ENCODE peak calls at places on chromosomes 11 and 22, in six cellular contexts. One of them, this sample, is unnamed.

GRCh38 chr22:23215294-23216204 is 35.2 kb downstream of the BCR start:
- DNase-seq in CD8-positive, alpha-beta T cell: no peak
- DNase-seq in HFF-Myc: no peak
- DNase-seq in AG09319: no peak
- DNase-seq in left lung: no peak
- DNase-seq in epithelial cell of proximal tubule: no peak
- DNase-seq in this sample: no peak

GRCh38 chr11:32584921-32585320 is 1.3 kb downstream of the EIF3M start:
- DNase-seq in CD8-positive, alpha-beta T cell: no peak
- DNase-seq in HFF-Myc: no peak
- DNase-seq in AG09319: no peak
- DNase-seq in left lung: no peak
- DNase-seq in epithelial cell of proximal tubule: no peak
- DNase-seq in this sample: no peak

GRCh38 chr11:76232026-76232665 is 25.8 kb upstream of the WNT11 start:
- DNase-seq in CD8-positive, alpha-beta T cell: peak; percentile 37
- DNase-seq in HFF-Myc: no peak
- DNase-seq in AG09319: no peak
- DNase-seq in left lung: no peak
- DNase-seq in epithelial cell of proximal tubule: no peak
- DNase-seq in this sample: peak; percentile 83

GRCh38 chr11:86617502-86617901 is 54.9 kb downstream of the ME3 start:
- DNase-seq in CD8-positive, alpha-beta T cell: no peak
- DNase-seq in HFF-Myc: no peak
- DNase-seq in AG09319: peak; percentile 42
- DNase-seq in left lung: no peak
- DNase-seq in epithelial cell of proximal tubule: no peak
- DNase-seq in this sample: no peak

GRCh38 chr11:119405986-119406385 is 17.0 kb downstream of the THY1 start:
- DNase-seq in CD8-positive, alpha-beta T cell: no peak
- DNase-seq in HFF-Myc: no peak
- DNase-seq in AG09319: no peak
- DNase-seq in left lung: no peak
- DNase-seq in epithelial cell of proximal tubule: no peak
- DNase-seq in this sample: no peak

GRCh38 chr22:42307806-42308563 is 37.5 kb upstream of the TCF20 start:
- DNase-seq in CD8-positive, alpha-beta T cell: no peak
- DNase-seq in HFF-Myc: no peak
- DNase-seq in AG09319: no peak
- DNase-seq in left lung: no peak
- DNase-seq in epithelial cell of proximal tubule: no peak
- DNase-seq in this sample: no peak

GRCh38 chr11:26649884-26650283 is 72.0 kb downstream of the SLC5A12 start:
- DNase-seq in CD8-positive, alpha-beta T cell: no peak
- DNase-seq in HFF-Myc: peak; percentile 33
- DNase-seq in AG09319: peak; percentile 38
- DNase-seq in left lung: peak; percentile 36
- DNase-seq in epithelial cell of proximal tubule: peak; percentile 22
- DNase-seq in this sample: peak; percentile 74

GRCh38 chr22:17112491-17113042 is 8.6 kb downstream of the TMEM121B start:
- DNase-seq in CD8-positive, alpha-beta T cell: no peak
- DNase-seq in HFF-Myc: no peak
- DNase-seq in AG09319: no peak
- DNase-seq in left lung: no peak
- DNase-seq in epithelial cell of proximal tubule: peak; percentile 15
- DNase-seq in this sample: no peak

GRCh38 chr22:49793871-49794270 is 33.8 kb downstream of the BRD1 start:
- DNase-seq in CD8-positive, alpha-beta T cell: no peak
- DNase-seq in HFF-Myc: no peak
- DNase-seq in AG09319: no peak
- DNase-seq in left lung: no peak
- DNase-seq in epithelial cell of proximal tubule: no peak
- DNase-seq in this sample: no peak

GRCh38 chr22:50699754-50700386 is 27.2 kb downstream of the SHANK3 start:
- DNase-seq in CD8-positive, alpha-beta T cell: no peak
- DNase-seq in HFF-Myc: no peak
- DNase-seq in AG09319: no peak
- DNase-seq in left lung: peak; percentile 29
- DNase-seq in epithelial cell of proximal tubule: no peak
- DNase-seq in this sample: peak; percentile 20

GRCh38 chr11:36465449-36466163 is 44.5 kb downstream of the TRAF6 start:
- DNase-seq in CD8-positive, alpha-beta T cell: no peak
- DNase-seq in HFF-Myc: no peak
- DNase-seq in AG09319: no peak
- DNase-seq in left lung: no peak
- DNase-seq in epithelial cell of proximal tubule: no peak
- DNase-seq in this sample: no peak

GRCh38 chr11:10909141-10909883 is 51.5 kb upstream of the ZBED5 start:
- DNase-seq in CD8-positive, alpha-beta T cell: no peak
- DNase-seq in HFF-Myc: no peak
- DNase-seq in AG09319: no peak
- DNase-seq in left lung: no peak
- DNase-seq in epithelial cell of proximal tubule: no peak
- DNase-seq in this sample: no peak

GRCh38 chr11:3631331-3631730 is 10.5 kb downstream of the ART5 start:
- DNase-seq in CD8-positive, alpha-beta T cell: no peak
- DNase-seq in HFF-Myc: no peak
- DNase-seq in AG09319: no peak
- DNase-seq in left lung: no peak
- DNase-seq in epithelial cell of proximal tubule: no peak
- DNase-seq in this sample: no peak

GRCh38 chr11:116357769-116358544 is 414.8 kb downstream of the BUD13 start:
- DNase-seq in CD8-positive, alpha-beta T cell: no peak
- DNase-seq in HFF-Myc: no peak
- DNase-seq in AG09319: no peak
- DNase-seq in left lung: no peak
- DNase-seq in epithelial cell of proximal tubule: no peak
- DNase-seq in this sample: peak; percentile 22

GRCh38 chr22:29269230-29269604 is 1.1 kb downstream of the EWSR1 start:
- DNase-seq in CD8-positive, alpha-beta T cell: no peak
- DNase-seq in HFF-Myc: no peak
- DNase-seq in AG09319: no peak
- DNase-seq in left lung: no peak
- DNase-seq in epithelial cell of proximal tubule: no peak
- DNase-seq in this sample: peak; percentile 23

DNA sequence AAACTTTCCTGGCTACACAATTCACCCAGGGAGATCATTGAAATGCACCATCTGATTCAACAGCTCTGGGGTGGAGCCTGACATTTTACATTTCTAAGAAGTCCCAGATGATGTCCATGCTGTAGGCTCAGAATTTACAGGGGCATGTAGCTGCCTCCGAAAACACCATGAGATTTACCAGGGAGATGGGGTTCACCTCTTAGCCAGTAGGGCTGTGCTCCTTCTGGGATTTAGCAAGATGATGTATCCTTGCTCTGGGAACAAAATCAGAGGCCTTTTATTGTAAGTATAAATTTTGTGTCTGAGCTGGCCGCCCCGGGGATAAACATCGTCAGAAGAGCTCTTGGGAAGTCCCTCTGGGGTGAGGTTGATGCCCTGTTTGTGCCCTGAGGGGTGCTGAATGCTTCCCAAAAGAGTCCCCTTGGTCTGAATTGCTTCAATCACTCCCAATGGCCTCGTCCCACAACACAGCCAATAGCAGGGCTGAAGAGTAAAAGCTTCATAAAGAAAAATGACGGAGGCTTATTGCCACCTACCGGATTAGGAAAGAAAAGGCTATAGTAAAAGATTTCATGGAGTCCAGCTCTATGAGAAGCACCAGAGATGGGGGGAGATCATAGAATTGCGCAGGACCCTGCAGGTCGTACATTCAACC is 33.4 kb upstream of the API5 start:
- DNase-seq in CD8-positive, alpha-beta T cell: no peak
- DNase-seq in HFF-Myc: no peak
- DNase-seq in AG09319: no peak
- DNase-seq in left lung: no peak
- DNase-seq in epithelial cell of proximal tubule: no peak
- DNase-seq in this sample: peak; percentile 26
- TF ChIP-seq CTCF in CD8-positive, alpha-beta T cell: no peak
- TF ChIP-seq CTCF in HFF-Myc: peak; percentile 28
- TF ChIP-seq CTCF in AG09319: no peak
- TF ChIP-seq CTCF in left lung: no peak
- TF ChIP-seq CTCF in epithelial cell of proximal tubule: peak; percentile 50
- TF ChIP-seq CTCF in this sample: peak; percentile 30

GRCh38 chr11:59429924-59430516 is 3.8 kb upstream of the OR5A2 start:
- DNase-seq in CD8-positive, alpha-beta T cell: no peak
- DNase-seq in HFF-Myc: peak; percentile 29
- DNase-seq in AG09319: peak; percentile 2
- DNase-seq in left lung: no peak
- DNase-seq in epithelial cell of proximal tubule: peak; percentile 13
- DNase-seq in this sample: peak; percentile 82
- TF ChIP-seq CTCF in CD8-positive, alpha-beta T cell: peak; percentile 86
- TF ChIP-seq CTCF in HFF-Myc: peak; percentile 72
- TF ChIP-seq CTCF in AG09319: peak; percentile 65
- TF ChIP-seq CTCF in left lung: peak; percentile 65
- TF ChIP-seq CTCF in epithelial cell of proximal tubule: peak; percentile 82
- TF ChIP-seq CTCF in this sample: peak; percentile 71

DNA sequence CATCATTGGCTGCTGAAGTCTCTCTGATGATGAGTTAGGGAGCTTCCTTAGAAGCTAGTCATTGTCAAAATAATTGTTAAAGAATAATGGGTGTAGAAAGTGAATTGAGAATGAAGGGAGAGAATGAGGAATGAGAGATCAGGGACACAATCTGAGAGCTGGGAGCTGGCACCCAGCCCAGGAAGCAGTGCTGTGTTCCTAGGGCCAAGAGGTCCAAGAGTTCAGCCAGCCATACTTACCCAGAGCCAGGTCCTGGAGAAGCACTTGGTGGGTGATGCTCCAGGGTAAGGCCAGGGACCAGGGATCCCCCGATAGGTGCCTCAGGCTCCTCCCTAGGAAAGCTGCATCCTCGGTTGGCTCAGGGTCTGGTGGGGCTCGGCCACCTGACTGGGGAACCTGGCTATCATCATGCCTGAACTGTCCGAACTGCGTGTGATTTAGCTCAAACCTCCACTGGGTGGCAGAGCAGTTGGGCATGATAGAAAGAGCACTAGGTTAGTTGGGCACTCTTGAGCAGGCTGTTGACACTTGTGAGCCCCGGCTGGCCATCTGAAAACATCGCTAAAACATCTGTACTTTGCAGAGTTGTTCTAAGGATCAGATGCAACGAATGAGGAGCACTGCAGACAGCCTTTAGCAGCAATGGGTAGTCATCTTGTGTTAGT is 123.9 kb upstream of the NCAM1 start:
- DNase-seq in CD8-positive, alpha-beta T cell: no peak
- DNase-seq in HFF-Myc: no peak
- DNase-seq in AG09319: no peak
- DNase-seq in left lung: no peak
- DNase-seq in epithelial cell of proximal tubule: no peak
- DNase-seq in this sample: peak; percentile 8
- TF ChIP-seq CTCF in CD8-positive, alpha-beta T cell: no peak
- TF ChIP-seq CTCF in HFF-Myc: no peak
- TF ChIP-seq CTCF in AG09319: no peak
- TF ChIP-seq CTCF in left lung: no peak
- TF ChIP-seq CTCF in epithelial cell of proximal tubule: peak; percentile 31
- TF ChIP-seq CTCF in this sample: no peak

GRCh38 chr11:82890002-82890341 is 10.3 kb downstream of the PRCP start:
- DNase-seq in CD8-positive, alpha-beta T cell: no peak
- DNase-seq in HFF-Myc: no peak
- DNase-seq in AG09319: no peak
- DNase-seq in left lung: no peak
- DNase-seq in epithelial cell of proximal tubule: no peak
- DNase-seq in this sample: no peak
- TF ChIP-seq CTCF in CD8-positive, alpha-beta T cell: no peak
- TF ChIP-seq CTCF in HFF-Myc: no peak
- TF ChIP-seq CTCF in AG09319: no peak
- TF ChIP-seq CTCF in left lung: no peak
- TF ChIP-seq CTCF in epithelial cell of proximal tubule: no peak
- TF ChIP-seq CTCF in this sample: no peak

GRCh38 chr11:65781962-65782815 is 1.4 kb upstream of the AP5B1 start:
- DNase-seq in CD8-positive, alpha-beta T cell: no peak
- DNase-seq in HFF-Myc: no peak
- DNase-seq in AG09319: no peak
- DNase-seq in left lung: no peak
- DNase-seq in epithelial cell of proximal tubule: no peak
- DNase-seq in this sample: no peak

GRCh38 chr11:65780770-65781151 is at the start of gene AP5B1:
- DNase-seq in CD8-positive, alpha-beta T cell: peak; percentile 68
- DNase-seq in HFF-Myc: no peak
- DNase-seq in AG09319: no peak
- DNase-seq in left lung: no peak
- DNase-seq in epithelial cell of proximal tubule: no peak
- DNase-seq in this sample: peak; percentile 66

GRCh38 chr11:65782816-65783228 is 2.0 kb upstream of the AP5B1 start:
- DNase-seq in CD8-positive, alpha-beta T cell: no peak
- DNase-seq in HFF-Myc: no peak
- DNase-seq in AG09319: no peak
- DNase-seq in left lung: no peak
- DNase-seq in epithelial cell of proximal tubule: no peak
- DNase-seq in this sample: no peak

GRCh38 chr11:65779919-65780769 is 632 bp downstream of the AP5B1 start:
- DNase-seq in CD8-positive, alpha-beta T cell: peak; percentile 46
- DNase-seq in HFF-Myc: peak; percentile 29
- DNase-seq in AG09319: peak; percentile 36
- DNase-seq in left lung: peak; percentile 83
- DNase-seq in epithelial cell of proximal tubule: no peak
- DNase-seq in this sample: peak; percentile 91

GRCh38 chr11:65781152-65781961 is 581 bp upstream of the AP5B1 start:
- DNase-seq in CD8-positive, alpha-beta T cell: no peak
- DNase-seq in HFF-Myc: no peak
- DNase-seq in AG09319: no peak
- DNase-seq in left lung: no peak
- DNase-seq in epithelial cell of proximal tubule: no peak
- DNase-seq in this sample: no peak
- TF ChIP-seq CTCF in CD8-positive, alpha-beta T cell: no peak
- TF ChIP-seq CTCF in HFF-Myc: no peak
- TF ChIP-seq CTCF in AG09319: no peak
- TF ChIP-seq CTCF in left lung: no peak
- TF ChIP-seq CTCF in epithelial cell of proximal tubule: no peak
- TF ChIP-seq CTCF in this sample: peak; percentile 25

DNA sequence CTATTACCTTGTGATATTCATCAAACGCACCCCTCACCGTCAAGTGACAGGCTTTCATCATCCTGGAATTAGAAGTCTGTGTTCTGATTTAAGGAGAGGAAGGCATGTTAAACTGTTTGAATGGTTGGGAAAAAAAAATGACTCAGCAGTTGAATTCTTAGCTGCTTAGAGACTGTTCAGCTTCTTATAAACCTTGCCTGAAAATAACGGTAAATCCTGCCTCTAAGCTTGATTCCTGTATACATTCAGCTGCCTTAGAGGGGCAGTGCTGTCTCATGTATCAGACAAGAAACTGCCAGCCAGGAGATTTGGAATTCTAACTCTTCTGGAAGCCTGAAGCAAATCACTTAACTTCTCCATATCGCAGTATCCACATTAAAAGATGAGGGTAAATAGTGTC is 437.4 kb downstream of the JRKL start:
- DNase-seq in CD8-positive, alpha-beta T cell: no peak
- DNase-seq in HFF-Myc: no peak
- DNase-seq in AG09319: no peak
- DNase-seq in left lung: no peak
- DNase-seq in epithelial cell of proximal tubule: no peak
- DNase-seq in this sample: no peak
- TF ChIP-seq CTCF in CD8-positive, alpha-beta T cell: no peak
- TF ChIP-seq CTCF in HFF-Myc: no peak
- TF ChIP-seq CTCF in AG09319: no peak
- TF ChIP-seq CTCF in left lung: no peak
- TF ChIP-seq CTCF in epithelial cell of proximal tubule: no peak
- TF ChIP-seq CTCF in this sample: no peak

This sample was measured in GM12865.